ENCODE peak calls at places on chromosomes 11 and 22, in seven cellular contexts. Z, B, T, A, K, W and H are unnamed samples.

GRCh38 chr22:49827853-49828598 is at the start of gene BRD1:
- DNase-seq in B (peak), A (peak), W (peak), K (peak), T (peak), Z (peak), H (peak)

GRCh38 chr11:128582496-128583366 is 4.6 kb downstream of the ETS1 start:
- DNase-seq in B (peak), Z (no peak), T (peak), W (no peak), K (peak), A (peak), H (no peak)

GRCh38 chr11:2518112-2518982 is 73.5 kb downstream of the KCNQ1 start:
- DNase-seq in Z (no peak), T (no peak), W (no peak), K (no peak), A (peak), B (peak), H (no peak)

GRCh38 chr22:45314789-45315188 is 5.1 kb downstream of the FAM118A start:
- DNase-seq in B (no peak), W (no peak), K (no peak), T (no peak), Z (no peak), A (peak), H (no peak)

GRCh38 chr11:25970726-25971508 is 361.0 kb upstream of the ANO3 start:
- DNase-seq in A (no peak), W (no peak), B (no peak), Z (no peak), T (no peak), K (peak), H (no peak)

GRCh38 chr11:124538019-124538418 is 5.4 kb downstream of the OR8B12 start:
- DNase-seq in W (no peak), T (no peak), Z (no peak), A (no peak), K (peak), B (no peak), H (no peak)

GRCh38 chr11:61141601-61142028 is 19.6 kb downstream of the VPS37C start:
- DNase-seq in A (peak), K (no peak), W (peak), Z (no peak), T (no peak), B (no peak), H (peak)

GRCh38 chr11:10969387-10969786 is 111.5 kb upstream of the ZBED5 start:
- DNase-seq in T (no peak), W (no peak), Z (no peak), K (peak), A (no peak), B (no peak), H (no peak)

GRCh38 chr22:46242023-46242422 is 8.1 kb downstream of the CDPF1 start:
- DNase-seq in T (no peak), B (no peak), A (no peak), Z (no peak), W (no peak), K (no peak), H (no peak)

GRCh38 chr11:38448284-38448683 is 1850.2 kb upstream of the RAG2 start:
- DNase-seq in W (no peak), T (no peak), B (no peak), A (no peak), Z (no peak), K (no peak), H (no peak)

GRCh38 chr11:86245369-86246292 is 1.1 kb downstream of the EED start:
- DNase-seq in A (no peak), T (peak), B (peak), Z (peak), W (peak), K (peak), H (no peak)

GRCh38 chr11:106021181-106021966 is 666 bp downstream of the MSANTD4 start:
- DNase-seq in A (no peak), Z (no peak), W (no peak), B (no peak), K (no peak), T (no peak), H (no peak)

GRCh38 chr11:34405079-34405858 is 33.5 kb upstream of the CAT start:
- DNase-seq in A (no peak), T (no peak), W (no peak), K (peak), B (no peak), Z (no peak), H (no peak)

GRCh38 chr22:19958083-19959042 is 16.7 kb upstream of the TXNRD2 start:
- DNase-seq in Z (no peak), A (peak), T (no peak), W (no peak), K (no peak), B (no peak), H (no peak)
- H3K9ac ChIP-seq in Z (no peak), A (peak), T (no peak), W (no peak), K (no peak), B (no peak), H (no peak)

GRCh38 chr11:12727556-12728070 is 53.4 kb downstream of the TEAD1 start:
- DNase-seq in W (no peak), A (no peak), T (peak), K (no peak), B (no peak), Z (no peak), H (no peak)

GRCh38 chr11:12728417-12728816 is 54.2 kb downstream of the TEAD1 start:
- DNase-seq in B (no peak), K (no peak), Z (no peak), W (no peak), T (no peak), A (no peak), H (no peak)

GRCh38 chr11:12724301-12725046 is 50.3 kb downstream of the TEAD1 start:
- DNase-seq in B (peak), T (peak), Z (no peak), K (peak), W (no peak), A (peak), H (no peak)

GRCh38 chr11:12725047-12725862 is 51.0 kb downstream of the TEAD1 start:
- DNase-seq in W (no peak), A (no peak), B (no peak), K (no peak), Z (no peak), T (peak), H (peak)

GRCh38 chr11:12725863-12726666 is 51.8 kb downstream of the TEAD1 start:
- DNase-seq in A (no peak), K (peak), B (no peak), W (no peak), T (peak), Z (no peak), H (no peak)
- H3K9ac ChIP-seq in A (no peak), K (no peak), B (no peak), W (no peak), T (no peak), Z (no peak), H (no peak)

DNA sequence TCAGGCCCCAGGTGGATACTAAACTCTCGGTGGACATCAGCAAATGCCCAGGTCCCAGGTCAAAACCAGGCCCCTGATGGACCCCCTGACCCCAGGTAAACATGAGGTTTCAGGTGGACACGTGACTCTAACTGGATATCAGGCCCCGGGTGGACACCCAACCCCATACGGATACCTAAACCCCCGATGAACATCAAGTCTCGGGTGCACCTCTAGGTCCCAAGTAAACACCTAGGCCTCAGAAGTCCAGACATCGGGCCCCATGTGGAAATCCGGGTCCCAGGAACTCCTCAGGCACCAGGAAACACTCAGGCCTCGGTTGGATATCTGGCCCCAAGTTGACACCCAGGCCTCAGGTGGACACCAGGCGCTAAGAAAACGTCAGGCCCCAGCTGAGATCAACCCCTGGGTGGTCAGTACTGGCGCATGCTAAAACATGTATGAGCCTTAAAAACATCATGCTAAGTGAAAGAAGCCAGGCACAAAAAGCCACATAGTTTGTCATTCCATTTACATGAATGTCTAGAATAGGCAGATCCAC is 54.4 kb upstream of the SEPTIN5 start:
- DNase-seq in A (no peak), K (no peak), W (no peak), B (no peak), Z (no peak), T (no peak), H (no peak)
- H3K9ac ChIP-seq in A (no peak), K (no peak), W (no peak), B (no peak), Z (no peak), T (no peak), H (no peak)

GRCh38 chr11:58560842-58561241 is 14.8 kb downstream of the LPXN start:
- DNase-seq in K (no peak), B (no peak), Z (no peak), A (no peak), W (no peak), T (no peak), H (no peak)

GRCh38 chr11:58562375-58562800 is 13.3 kb downstream of the LPXN start:
- DNase-seq in B (no peak), W (no peak), K (no peak), Z (no peak), T (no peak), A (no peak), H (peak)

GRCh38 chr11:58564226-58564625 is 11.4 kb downstream of the LPXN start:
- DNase-seq in B (no peak), W (no peak), Z (no peak), T (no peak), A (no peak), K (no peak), H (no peak)

GRCh38 chr11:58561394-58562102 is 14.1 kb downstream of the LPXN start:
- DNase-seq in T (no peak), W (no peak), A (no peak), B (peak), Z (no peak), K (no peak), H (no peak)
- H3K9ac ChIP-seq in T (no peak), W (no peak), A (no peak), B (no peak), Z (no peak), K (no peak), H (peak)

DNA sequence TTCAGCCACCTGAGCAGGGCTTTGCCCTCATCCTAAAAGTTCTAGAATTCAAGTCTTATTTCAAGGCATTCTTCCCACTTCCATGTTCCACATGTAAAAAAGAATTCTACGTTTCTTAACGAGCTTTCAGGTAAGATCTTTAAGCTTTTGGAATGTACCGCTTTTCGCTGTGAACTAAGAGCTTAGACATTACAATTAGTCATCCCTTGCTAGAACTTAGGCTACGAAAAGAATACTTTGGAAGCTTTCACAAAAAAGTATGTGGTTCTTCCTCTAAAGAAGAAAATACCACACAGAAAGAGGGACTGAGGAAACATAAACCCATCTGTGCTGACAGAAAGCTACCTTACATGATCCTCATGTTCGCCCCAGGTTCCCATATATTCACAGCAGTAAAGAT is 1.9 kb downstream of the NUMA1 start:
- DNase-seq in B (no peak), W (no peak), K (peak), Z (no peak), T (no peak), A (no peak), H (no peak)
- H3K9ac ChIP-seq in B (peak), W (peak), K (peak), Z (no peak), T (peak), A (peak), H (peak)

GRCh38 chr11:15142838-15143237 is 28.1 kb downstream of the INSC start:
- DNase-seq in W (no peak), Z (no peak), T (no peak), K (no peak), A (no peak), B (no peak), H (no peak)

GRCh38 chr11:15141381-15141780 is 26.7 kb downstream of the INSC start:
- DNase-seq in Z (no peak), T (no peak), W (no peak), B (no peak), K (no peak), A (no peak), H (no peak)

GRCh38 chr11:15136166-15136565 is 21.4 kb downstream of the INSC start:
- DNase-seq in K (no peak), Z (no peak), W (no peak), T (no peak), B (no peak), A (no peak), H (no peak)

GRCh38 chr11:15139958-15140659 is 25.4 kb downstream of the INSC start:
- DNase-seq in W (no peak), K (no peak), T (no peak), A (no peak), B (no peak), Z (no peak), H (no peak)

DNA sequence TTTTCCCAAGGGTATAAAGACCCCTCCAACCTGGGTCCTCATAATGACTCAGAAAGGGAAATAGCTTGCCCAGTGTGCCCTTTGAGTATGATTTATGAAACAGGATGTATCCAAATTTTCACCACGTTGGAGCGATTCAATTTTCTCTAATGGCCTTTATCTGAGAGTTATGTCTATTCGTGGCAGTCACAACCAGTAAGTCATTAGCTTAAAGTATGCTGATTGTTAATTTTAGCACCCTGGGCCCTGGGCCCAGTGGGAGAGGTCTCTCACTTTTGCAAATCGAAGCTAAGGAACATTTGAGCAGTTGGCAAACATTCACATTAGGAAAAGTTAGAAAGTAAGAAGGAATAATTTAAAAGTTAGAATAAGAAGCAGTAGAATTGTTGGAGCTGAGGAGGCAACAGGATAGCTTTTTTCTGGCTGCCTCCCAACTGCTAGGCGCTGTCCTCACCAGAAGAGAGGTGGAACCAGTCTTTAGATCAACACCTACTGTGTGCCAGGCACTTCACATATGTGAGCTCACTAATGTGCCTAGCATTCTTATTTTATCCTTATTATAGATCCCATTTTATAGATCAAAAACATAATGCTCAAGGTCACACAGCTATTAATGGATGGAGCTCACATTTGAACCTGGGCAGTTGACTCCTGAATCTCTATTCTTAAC is 24.5 kb downstream of the INSC start:
- DNase-seq in K (no peak), Z (no peak), A (no peak), T (no peak), W (no peak), B (no peak), H (no peak)
- H3K9ac ChIP-seq in K (no peak), Z (no peak), A (no peak), T (no peak), W (no peak), B (no peak), H (no peak)

DNA sequence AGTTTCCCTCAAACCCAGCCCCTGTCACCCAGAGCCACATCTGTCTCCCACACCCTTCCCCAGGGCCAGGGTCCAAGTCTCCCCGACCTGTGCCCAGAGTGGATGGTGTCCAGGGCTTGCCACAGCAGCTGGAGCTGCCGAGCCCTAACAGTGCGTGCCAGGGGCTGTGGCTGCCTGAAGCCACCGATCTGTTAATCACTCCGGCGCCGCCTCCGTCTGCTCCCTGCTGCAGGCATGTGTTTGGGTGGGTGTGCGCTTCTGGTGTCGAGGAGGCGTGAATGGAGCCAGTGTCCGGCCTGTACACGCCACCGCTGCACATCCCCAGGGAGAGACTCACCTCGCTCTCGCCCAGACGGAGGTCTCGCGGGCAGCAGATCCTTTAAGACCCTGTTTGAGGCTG is 26.1 kb downstream of the SHISAL1 start:
- DNase-seq in Z (no peak), K (peak), W (no peak), T (no peak), A (no peak), B (no peak), H (no peak)
- H3K9ac ChIP-seq in Z (no peak), K (no peak), W (no peak), T (no peak), A (no peak), B (no peak), H (no peak)